ENCODE peak calls at places on chromosome 17, in eight cellular contexts. B is anterior cingulate cortex; U is OCI-LY7; R is HCT116; D is globus pallidus; J is coronary artery; K is iris pigment epithelial cell; N is stimulated activated CD4-positive, alpha-beta T cell treated with anti-CD3 and anti-CD28 coated beads, Interleukin-1b, Interleukin-23, amount 100 ng/mL, for 48 hours. G is an unnamed sample.

GRCh38 chr17:41651625-41652460 is 27.5 kb upstream of the KRT17 start:
- DNase-seq in R (no peak), B (no peak), U (no peak), K (no peak), N (no peak), D (peak), J (no peak), G (no peak)

GRCh38 chr17:50426814-50427787 is 1.1 kb downstream of the ACSF2 start:
- DNase-seq in N (peak), U (peak), B (no peak), K (peak), D (peak), R (peak), J (no peak), G (peak)

GRCh38 chr17:73595068-73595865 is 49.0 kb downstream of the SDK2 start:
- DNase-seq in J (no peak), K (no peak), R (no peak), U (peak), B (no peak), N (peak), D (peak), G (no peak)

GRCh38 chr17:2025622-2026309 is 632 bp upstream of the RTN4RL1 start:
- DNase-seq in J (no peak), D (no peak), K (peak), N (no peak), B (no peak), U (no peak), R (no peak), G (no peak)

GRCh38 chr17:41618341-41619161 is 5.8 kb downstream of the KRT17 start:
- DNase-seq in D (no peak), R (no peak), N (no peak), K (no peak), U (no peak), J (no peak), B (no peak), G (no peak)

GRCh38 chr17:21296097-21297025 is 11.8 kb downstream of the MAP2K3 start:
- DNase-seq in D (no peak), N (no peak), J (peak), K (no peak), U (no peak), R (no peak), B (no peak), G (no peak)

GRCh38 chr17:81258292-81258691 is 19.2 kb downstream of the NDUFAF8 start:
- DNase-seq in R (no peak), D (no peak), J (no peak), N (no peak), K (no peak), U (no peak), B (no peak), G (no peak)

GRCh38 chr17:20995873-20996723 is 46.7 kb downstream of the USP22 start:
- DNase-seq in K (no peak), U (no peak), B (no peak), N (no peak), D (no peak), R (no peak), J (no peak), G (no peak)

GRCh38 chr17:71304498-71305158 is 816.2 kb upstream of the SOX9 start:
- DNase-seq in U (no peak), K (no peak), J (no peak), R (no peak), B (no peak), D (no peak), N (no peak), G (no peak)

GRCh38 chr17:76683011-76683755 is 27.6 kb downstream of the MXRA7 start:
- DNase-seq in K (no peak), J (no peak), N (no peak), U (peak), B (no peak), D (no peak), R (no peak), G (no peak)

GRCh38 chr17:17413821-17414220 is 63.0 kb upstream of the MED9 start:
- DNase-seq in B (no peak), J (no peak), N (no peak), R (no peak), K (no peak), U (no peak), D (no peak), G (no peak)

GRCh38 chr17:56908061-56908542 is 5.7 kb downstream of the TRIM25 start:
- DNase-seq in B (no peak), U (peak), R (no peak), N (peak), D (peak), K (peak), J (no peak), G (no peak)

GRCh38 chr17:60253048-60253447 is 103.3 kb downstream of the CA4 start:
- DNase-seq in B (no peak), N (no peak), J (no peak), D (no peak), K (no peak), R (no peak), U (no peak), G (no peak)

GRCh38 chr17:82520041-82520910 is 744 bp downstream of the FOXK2 start:
- DNase-seq in K (no peak), U (peak), J (no peak), N (no peak), D (no peak), B (no peak), R (no peak), G (no peak)

GRCh38 chr17:968812-969766 is 10.5 kb downstream of the NXN start:
- DNase-seq in R (peak), K (peak), B (no peak), U (no peak), D (no peak), J (no peak), N (no peak), G (no peak)

GRCh38 chr17:76014100-76014924 is 12.8 kb downstream of the EVPL start:
- DNase-seq in B (no peak), U (peak), R (peak), J (no peak), N (peak), K (peak), D (peak), G (peak)

GRCh38 chr17:60579090-60579489 is 20.9 kb upstream of the PPM1D start:
- DNase-seq in N (no peak), J (no peak), R (no peak), B (no peak), D (no peak), K (peak), U (no peak), G (no peak)

GRCh38 chr17:7136266-7136877 is 21.8 kb upstream of the ASGR2 start:
- DNase-seq in N (peak), K (peak), B (no peak), D (no peak), J (no peak), U (peak), R (peak), G (no peak)

G was measured in KG1.